ENCODE peak calls at places on chromosomes 12 and 14, in four cellular contexts. B is K562, S is A549, K is HepG2. N is an unnamed sample.

GRCh38 chr14:24164591-24164991 is 3.5 kb downstream of the IRF9 start:
- DNase-seq in K (no peak), B (no peak), S (no peak), N (no peak)

GRCh38 chr14:96271421-96271762 is 15.4 kb downstream of the BDKRB1 start:
- DNase-seq in B (no peak), S (no peak), K (no peak), N (no peak)

GRCh38 chr14:99194736-99195135 is 77.3 kb downstream of the BCL11B start:
- DNase-seq in S (no peak), K (no peak), B (no peak), N (no peak)

GRCh38 chr12:79769860-79770485 is 79.2 kb upstream of the PAWR start:
- DNase-seq in B (no peak), K (no peak), S (no peak), N (no peak)

GRCh38 chr14:52023518-52023917 is 34.2 kb downstream of the RTRAF start:
- DNase-seq in B (no peak), K (no peak), S (no peak), N (no peak)

GRCh38 chr12:79274571-79275064 is 410.0 kb downstream of the SYT1 start:
- DNase-seq in K (no peak), B (no peak), S (no peak), N (no peak)

GRCh38 chr12:131209082-131210070 is 255.7 kb downstream of the ADGRD1 start:
- DNase-seq in K (no peak), B (peak), S (no peak), N (no peak)

GRCh38 chr14:80304125-80304766 is 92.9 kb upstream of the DIO2 start:
- DNase-seq in K (no peak), B (no peak), S (no peak), N (no peak)

GRCh38 chr12:62832528-62832927 is 102.4 kb downstream of the PPM1H start:
- DNase-seq in B (no peak), K (no peak), S (no peak), N (no peak)

GRCh38 chr14:32561520-32561919 is 232.4 kb downstream of the AKAP6 start:
- DNase-seq in B (no peak), K (no peak), S (no peak), N (no peak)

GRCh38 chr12:958449-959123 is 9.1 kb upstream of the RAD52 start:
- DNase-seq in S (no peak), B (no peak), K (no peak), N (peak)

GRCh38 chr12:108696111-108696995 is 35.0 kb downstream of the CORO1C start:
- DNase-seq in S (no peak), B (peak), K (no peak), N (no peak)

GRCh38 chr14:22812744-22813143 is 2.5 kb downstream of the SLC7A7 start:
- DNase-seq in B (no peak), S (no peak), K (no peak), N (no peak)

GRCh38 chr12:94648578-94648977 is 1.8 kb downstream of the TMCC3 start:
- DNase-seq in B (no peak), S (no peak), K (no peak), N (no peak)

GRCh38 chr14:68181395-68182326 is 362.1 kb downstream of the RAD51B start:
- DNase-seq in K (peak), B (no peak), S (no peak), N (peak)

GRCh38 chr14:38209572-38210159 is 2.0 kb downstream of the SSTR1 start:
- DNase-seq in K (no peak), B (no peak), S (no peak), N (no peak)

GRCh38 chr12:60421741-60422140 is 825.9 kb downstream of the SLC16A7 start:
- DNase-seq in K (no peak), S (no peak), B (no peak), N (no peak)

GRCh38 chr14:68359862-68360552 is 432.9 kb downstream of the ZFP36L1 start:
- DNase-seq in S (peak), B (peak), K (no peak), N (no peak)

GRCh38 chr14:100542619-100543205 is 44.5 kb downstream of the BEGAIN start:
- DNase-seq in S (no peak), B (no peak), K (no peak), N (no peak)

GRCh38 chr14:51211149-51211548 is 28.9 kb upstream of the TMX1 start:
- DNase-seq in S (no peak), B (no peak), K (no peak), N (no peak)

GRCh38 chr12:70543444-70543843 is 93.8 kb downstream of the PTPRB start:
- DNase-seq in S (peak), K (peak), B (no peak), N (no peak)

GRCh38 chr14:103801459-103801858 is 45.9 kb downstream of the PPP1R13B start:
- DNase-seq in K (peak), S (no peak), B (no peak), N (no peak)

GRCh38 chr12:79057540-79057939 is 193.0 kb downstream of the SYT1 start:
- DNase-seq in S (no peak), K (no peak), B (no peak), N (no peak)

GRCh38 chr12:10965511-10965910 is 21.2 kb downstream of the TAS2R50 start:
- DNase-seq in K (no peak), S (no peak), B (no peak), N (no peak)

GRCh38 chr12:115639667-115640012 is 637.9 kb downstream of the MED13L start:
- DNase-seq in S (no peak), K (no peak), B (no peak), N (no peak)

GRCh38 chr12:108630481-108631207 is 3.0 kb downstream of the SELPLG start:
- DNase-seq in K (no peak), S (no peak), B (no peak), N (no peak)

GRCh38 chr12:7042847-7043246 is 17.7 kb upstream of the C1S start:
- DNase-seq in K (peak), S (peak), B (peak), N (no peak)

GRCh38 chr12:81146228-81147225 is 68.6 kb downstream of the ACSS3 start:
- DNase-seq in S (no peak), B (no peak), K (peak), N (no peak)

GRCh38 chr12:15688202-15688736 is 100.9 kb downstream of the EPS8 start:
- DNase-seq in B (no peak), K (no peak), S (no peak), N (no peak)

GRCh38 chr14:47227051-47227600 is 448.3 kb downstream of the MDGA2 start:
- DNase-seq in K (no peak), B (no peak), S (no peak), N (no peak)

GRCh38 chr14:71076472-71076871 is 169.2 kb downstream of the PCNX1 start:
- DNase-seq in B (no peak), S (no peak), K (no peak), N (no peak)

GRCh38 chr12:19482551-19483109 is 43.3 kb downstream of the AEBP2 start:
- DNase-seq in S (no peak), K (no peak), B (peak), N (peak)

GRCh38 chr12:102685172-102685571 is 204.8 kb upstream of the IGF1 start:
- DNase-seq in K (no peak), B (no peak), S (no peak), N (no peak)

GRCh38 chr12:5720405-5721045 is 224.5 kb downstream of the ANO2 start:
- DNase-seq in K (no peak), B (no peak), S (no peak), N (no peak)
- TF ChIP-seq CHD4 in K (no peak), B (no peak), S (no peak), N (no peak)

GRCh38 chr12:27822076-27822712 is 42.2 kb upstream of the MANSC4 start:
- DNase-seq in K (no peak), B (no peak), S (no peak), N (peak)
- TF ChIP-seq CHD4 in K (no peak), B (no peak), S (no peak), N (no peak)

GRCh38 chr12:120642086-120642485 is 1.7 kb downstream of the CABP1 start:
- DNase-seq in S (no peak), B (no peak), K (no peak), N (no peak)

GRCh38 chr12:120640840-120641833 is 711 bp downstream of the CABP1 start:
- DNase-seq in B (peak), S (no peak), K (peak), N (no peak)

GRCh38 chr12:120643574-120643973 is 3.1 kb downstream of the CABP1 start:
- DNase-seq in B (no peak), S (no peak), K (no peak), N (no peak)

GRCh38 chr12:120642806-120643205 is 2.4 kb downstream of the CABP1 start:
- DNase-seq in S (no peak), K (no peak), B (no peak), N (no peak)

GRCh38 chr12:120639771-120640721 is at the start of gene CABP1:
- DNase-seq in K (peak), S (peak), B (peak), N (no peak)
- TF ChIP-seq CHD4 in K (no peak), S (no peak), B (no peak), N (no peak)

DNA sequence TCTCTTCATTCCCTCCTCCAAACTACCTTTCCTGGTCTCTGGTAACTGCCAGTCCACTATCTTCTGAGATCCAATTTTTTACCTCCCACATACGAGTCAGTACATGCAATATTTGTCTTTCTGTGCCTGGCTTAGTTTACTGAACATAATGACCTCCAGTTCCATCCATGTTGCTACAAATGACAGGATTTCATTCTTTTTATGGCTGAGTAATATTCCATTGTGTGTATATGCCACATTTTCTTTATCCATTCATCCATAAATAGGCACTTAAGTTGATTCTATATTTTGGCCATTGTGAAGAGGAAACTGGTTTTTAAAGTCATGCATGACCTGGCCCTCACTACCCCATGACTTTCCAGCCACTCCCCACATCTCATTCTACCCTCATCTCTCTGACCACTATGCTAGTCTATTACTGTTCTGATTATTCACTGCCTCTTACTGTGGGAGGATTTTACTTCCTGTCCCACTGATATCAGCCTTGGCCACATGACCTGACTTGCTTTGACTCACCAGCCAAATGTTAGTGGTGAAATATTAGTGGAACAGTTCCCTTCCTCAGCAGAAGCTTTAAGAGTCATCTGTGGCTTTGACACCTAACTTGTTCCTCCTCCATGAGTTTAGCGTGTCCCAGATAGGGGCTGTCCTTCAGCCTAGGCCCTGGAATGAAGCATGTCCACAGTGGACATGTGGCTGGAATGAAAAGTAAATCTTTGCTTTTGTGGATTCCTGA is 52.2 kb downstream of the GOLGA5 start:
- DNase-seq in B (peak), S (no peak), K (no peak), N (peak)
- TF ChIP-seq CHD4 in B (no peak), S (no peak), K (no peak), N (no peak)

DNA sequence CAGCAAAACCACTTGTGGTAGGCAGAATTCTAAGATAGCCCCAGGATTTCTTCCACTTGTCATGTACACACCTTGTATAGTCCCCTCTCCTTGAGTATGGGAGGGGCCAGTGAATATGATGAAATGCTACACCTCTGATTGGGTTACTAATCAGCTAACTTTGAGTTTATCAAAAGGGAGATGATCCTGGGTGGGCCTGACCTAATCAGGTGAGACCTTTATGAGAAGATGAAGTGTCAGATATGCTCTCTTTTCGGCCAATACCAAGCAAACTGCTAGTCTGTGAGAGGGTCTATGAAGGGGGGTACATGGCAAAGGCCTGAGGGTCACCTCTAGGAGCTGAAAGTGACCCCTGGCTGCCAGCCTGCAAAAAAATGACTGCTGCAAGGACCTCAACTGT is 154.3 kb upstream of the CRY1 start:
- DNase-seq in K (no peak), B (no peak), S (no peak), N (no peak)
- TF ChIP-seq CHD4 in K (no peak), B (no peak), S (no peak), N (no peak)

DNA sequence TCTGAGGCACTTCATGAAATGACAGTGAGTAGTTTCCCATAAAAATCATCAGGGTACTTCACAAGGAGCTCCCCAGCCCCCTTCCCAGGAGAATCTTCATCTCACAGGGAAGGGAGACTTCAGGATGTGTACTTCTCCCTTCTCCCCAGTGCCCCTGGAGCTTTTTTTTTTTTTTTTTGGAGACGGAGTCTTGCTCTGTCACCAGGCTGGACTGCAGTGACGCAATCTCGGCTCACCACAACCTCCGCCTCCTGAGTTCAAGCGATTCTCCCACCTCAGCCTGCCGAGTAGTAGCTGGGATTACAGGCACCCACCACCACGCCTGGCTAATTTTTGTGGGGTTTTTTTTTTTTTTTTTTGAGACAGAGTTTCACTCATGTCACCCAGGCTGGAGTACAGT is 10.4 kb downstream of the ITPK1 start:
- DNase-seq in S (no peak), B (no peak), K (no peak), N (no peak)
- TF ChIP-seq CHD4 in S (no peak), B (no peak), K (no peak), N (no peak)

GRCh38 chr14:63523735-63524408 is 19.3 kb downstream of the PPP2R5E start:
- DNase-seq in K (no peak), B (no peak), S (no peak), N (no peak)

DNA sequence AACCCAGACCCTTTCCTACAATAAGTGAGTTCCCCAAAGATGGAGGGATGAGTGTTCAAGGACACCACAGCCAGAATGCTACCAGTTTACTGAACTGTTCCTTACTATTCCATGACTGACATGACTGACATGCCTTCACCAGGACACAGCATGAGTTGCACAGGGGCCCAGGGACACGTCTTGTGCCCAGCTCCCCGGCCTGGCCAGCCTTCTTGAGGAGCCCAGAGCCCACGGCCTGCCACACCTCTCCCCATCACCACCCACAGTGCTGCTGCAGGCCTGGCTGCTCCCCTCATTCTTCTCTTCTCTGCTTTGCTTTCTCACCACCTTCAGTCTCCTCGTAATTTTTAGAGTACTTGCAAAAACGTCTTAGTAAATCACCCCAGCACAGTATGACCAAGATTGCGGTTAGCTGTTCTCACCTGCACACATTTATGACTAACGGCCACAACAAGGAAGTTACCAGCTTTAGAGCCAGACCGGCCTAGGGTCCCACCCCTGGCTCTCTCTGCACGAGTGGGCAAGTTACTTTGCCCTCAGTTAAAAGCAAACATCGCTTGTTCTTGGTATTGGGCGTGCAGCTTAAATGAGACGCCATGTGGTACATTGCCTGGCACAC is 18.5 kb downstream of the PPP2R5E start:
- DNase-seq in B (no peak), K (no peak), S (no peak), N (peak)
- TF ChIP-seq CHD4 in B (no peak), K (no peak), S (no peak), N (no peak)

DNA sequence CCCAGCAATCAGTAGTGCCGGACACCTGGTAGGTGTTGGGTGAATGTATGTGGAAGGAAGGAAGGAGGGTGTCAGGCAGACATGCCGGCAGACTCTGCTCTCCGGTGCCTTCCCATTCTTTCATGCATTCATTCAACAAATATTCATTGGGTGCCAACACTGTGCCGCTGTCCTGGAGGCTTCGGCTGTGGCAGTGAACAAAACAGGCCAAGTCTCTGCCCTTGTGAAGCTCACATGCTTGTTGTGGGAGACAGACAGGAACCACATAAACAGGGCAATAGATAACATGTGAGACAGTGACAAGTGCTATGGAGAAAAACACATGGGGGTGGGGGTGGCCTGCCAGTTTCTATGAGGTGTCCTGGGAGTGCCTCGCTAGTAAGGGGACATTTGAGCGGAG is 56.5 kb upstream of the ATF1 start:
- DNase-seq in S (no peak), K (no peak), B (no peak), N (no peak)
- TF ChIP-seq CHD4 in S (no peak), K (no peak), B (no peak), N (no peak)